ENCODE peak calls at places on chromosome 14, in four cellular contexts. R is left ventricle myocardium inferior, X is colonic mucosa, F is astrocyte. U is an unnamed sample.

GRCh38 chr14:90005939-90006530 is 50.3 kb downstream of the TDP1 start:
- DNase-seq in R (no peak), X (no peak), F (no peak), U (no peak)

GRCh38 chr14:24335461-24336146 is 733 bp upstream of the ADCY4 start:
- DNase-seq in R (no peak), X (peak), F (no peak), U (no peak)

GRCh38 chr14:89351958-89352404 is 65.1 kb downstream of the FOXN3 start:
- DNase-seq in R (no peak), X (peak), F (no peak), U (no peak)

GRCh38 chr14:89369656-89370055 is 47.4 kb downstream of the FOXN3 start:
- DNase-seq in R (no peak), X (no peak), F (no peak), U (no peak)

GRCh38 chr14:82451675-82452074 is 918.0 kb upstream of the SEL1L start:
- DNase-seq in R (no peak), X (no peak), F (no peak), U (no peak)

GRCh38 chr14:51873221-51873893 is 12.9 kb downstream of the GNG2 start:
- DNase-seq in R (no peak), X (no peak), F (peak), U (peak)

GRCh38 chr14:95156765-95157194 is 549 bp downstream of the DICER1 start:
- DNase-seq in R (peak), X (no peak), F (peak), U (peak)

GRCh38 chr14:59688224-59689170 is 111.9 kb upstream of the CCDC175 start:
- DNase-seq in R (no peak), X (peak), F (peak), U (peak)

GRCh38 chr14:98194821-98195220 is 1077.2 kb downstream of the BCL11B start:
- DNase-seq in R (no peak), X (no peak), F (no peak), U (no peak)

GRCh38 chr14:44529026-44529425 is 21.9 kb upstream of the FSCB start:
- DNase-seq in R (no peak), X (no peak), F (peak), U (no peak)

GRCh38 chr14:95014036-95014435 is 143.3 kb downstream of the DICER1 start:
- DNase-seq in R (no peak), X (no peak), F (no peak), U (no peak)

GRCh38 chr14:55610717-55611370 is 30.8 kb downstream of the KTN1 start:
- DNase-seq in R (no peak), X (no peak), F (no peak), U (no peak)

GRCh38 chr14:75515631-75515999 is 6.7 kb upstream of the BATF start:
- DNase-seq in R (no peak), X (no peak), F (no peak), U (no peak)

GRCh38 chr14:68576496-68577244 is 216.2 kb downstream of the ZFP36L1 start:
- DNase-seq in R (no peak), X (no peak), F (peak), U (peak)

GRCh38 chr14:76767681-76768055 is 6.4 kb downstream of the VASH1 start:
- DNase-seq in R (no peak), X (no peak), F (no peak), U (no peak)

GRCh38 chr14:99393059-99393655 is 87.5 kb downstream of the SETD3 start:
- DNase-seq in R (no peak), X (peak), F (no peak), U (peak)

GRCh38 chr14:105979446-105979845 is 453.1 kb downstream of the TMEM121 start:
- DNase-seq in R (no peak), X (no peak), F (no peak), U (no peak)

GRCh38 chr14:89244720-89245119 is 172.3 kb downstream of the FOXN3 start:
- DNase-seq in R (no peak), X (no peak), F (no peak), U (no peak)

GRCh38 chr14:100825691-100826331 is at the start of gene MEG3:
- DNase-seq in R (peak), X (no peak), F (peak), U (no peak)

GRCh38 chr14:55605793-55606192 is 25.8 kb downstream of the KTN1 start:
- DNase-seq in R (no peak), X (no peak), F (peak), U (no peak)

GRCh38 chr14:91315844-91316267 is 71.4 kb upstream of the GPR68 start:
- DNase-seq in R (no peak), X (no peak), F (no peak), U (no peak)

GRCh38 chr14:100822007-100822406 is 3.9 kb upstream of the MEG3 start:
- DNase-seq in R (no peak), X (no peak), F (no peak), U (no peak)

GRCh38 chr14:83170165-83170564 is 1636.5 kb upstream of the SEL1L start:
- DNase-seq in R (no peak), X (no peak), F (no peak), U (no peak)

GRCh38 chr14:80522936-80523335 is 311.6 kb upstream of the DIO2 start:
- DNase-seq in R (no peak), X (no peak), F (no peak), U (no peak)

GRCh38 chr14:75128596-75128990 is 1.7 kb upstream of the NEK9 start:
- DNase-seq in R (no peak), X (no peak), F (no peak), U (no peak)

GRCh38 chr14:53190938-53191337 is 37.8 kb upstream of the DDHD1 start:
- DNase-seq in R (no peak), X (no peak), F (peak), U (no peak)

GRCh38 chr14:90193925-90194324 is 62.4 kb upstream of the PSMC1 start:
- DNase-seq in R (no peak), X (peak), F (no peak), U (no peak)

GRCh38 chr14:84209021-84209420 is 1320.9 kb upstream of the FLRT2 start:
- DNase-seq in R (no peak), X (no peak), F (no peak), U (no peak)

GRCh38 chr14:80872645-80873044 is 68.9 kb downstream of the CEP128 start:
- DNase-seq in R (no peak), X (no peak), F (no peak), U (no peak)

GRCh38 chr14:68216957-68217356 is 397.4 kb downstream of the RAD51B start:
- DNase-seq in R (no peak), X (no peak), F (no peak), U (no peak)

GRCh38 chr14:75139185-75139584 is 12.3 kb upstream of the NEK9 start:
- DNase-seq in R (no peak), X (no peak), F (no peak), U (no peak)

GRCh38 chr14:101834387-101835165 is 73.1 kb downstream of the PPP2R5C start:
- DNase-seq in R (no peak), X (no peak), F (no peak), U (no peak)

GRCh38 chr14:56659361-56659760 is 79.8 kb downstream of the TMEM260 start:
- DNase-seq in R (no peak), X (no peak), F (no peak), U (no peak)

GRCh38 chr14:49766839-49767238 is 1.1 kb upstream of the KLHDC2 start:
- DNase-seq in R (no peak), X (peak), F (no peak), U (no peak)

GRCh38 chr14:50667491-50668007 is 557 bp downstream of the SAV1 start:
- DNase-seq in R (no peak), X (peak), F (no peak), U (no peak)

GRCh38 chr14:67409461-67409860 is 2.5 kb downstream of the PLEK2 start:
- DNase-seq in R (no peak), X (no peak), F (no peak), U (no peak)

GRCh38 chr14:56025191-56025590 is 93.0 kb upstream of the PELI2 start:
- DNase-seq in R (no peak), X (no peak), F (no peak), U (no peak)

GRCh38 chr14:97180304-97181200 is 383.4 kb downstream of the VRK1 start:
- DNase-seq in R (no peak), X (no peak), F (peak), U (peak)

GRCh38 chr14:97178781-97179180 is 381.6 kb downstream of the VRK1 start:
- DNase-seq in R (no peak), X (no peak), F (peak), U (no peak)

GRCh38 chr14:97179573-97179972 is 382.4 kb downstream of the VRK1 start:
- DNase-seq in R (no peak), X (no peak), F (no peak), U (no peak)

GRCh38 chr14:97177635-97178034 is 380.5 kb downstream of the VRK1 start:
- DNase-seq in R (no peak), X (no peak), F (no peak), U (no peak)

GRCh38 chr14:97177016-97177415 is 379.8 kb downstream of the VRK1 start:
- DNase-seq in R (no peak), X (no peak), F (no peak), U (peak)
- H3K27ac ChIP-seq in R (no peak), X (no peak), F (no peak), U (no peak)

GRCh38 chr14:93544212-93544611 is 113.5 kb downstream of the UNC79 start:
- DNase-seq in R (no peak), X (no peak), F (no peak), U (no peak)

GRCh38 chr14:93540235-93540634 is 109.5 kb downstream of the UNC79 start:
- DNase-seq in R (no peak), X (no peak), F (no peak), U (no peak)

GRCh38 chr14:93546642-93547041 is 115.9 kb downstream of the UNC79 start:
- DNase-seq in R (no peak), X (no peak), F (no peak), U (no peak)

GRCh38 chr14:93548102-93548843 is 117.5 kb downstream of the UNC79 start:
- DNase-seq in R (no peak), X (no peak), F (no peak), U (no peak)

GRCh38 chr14:93543766-93544165 is 113.0 kb downstream of the UNC79 start:
- DNase-seq in R (no peak), X (no peak), F (no peak), U (no peak)
- TF ChIP-seq CTCF in R (peak), X (peak), F (peak), U (peak)

GRCh38 chr14:61750708-61751474 is 11.3 kb upstream of the SNAPC1 start:
- DNase-seq in R (peak), X (peak), F (peak), U (peak)
- H3K27ac ChIP-seq in R (peak), X (peak), F (peak), U (peak)

DNA sequence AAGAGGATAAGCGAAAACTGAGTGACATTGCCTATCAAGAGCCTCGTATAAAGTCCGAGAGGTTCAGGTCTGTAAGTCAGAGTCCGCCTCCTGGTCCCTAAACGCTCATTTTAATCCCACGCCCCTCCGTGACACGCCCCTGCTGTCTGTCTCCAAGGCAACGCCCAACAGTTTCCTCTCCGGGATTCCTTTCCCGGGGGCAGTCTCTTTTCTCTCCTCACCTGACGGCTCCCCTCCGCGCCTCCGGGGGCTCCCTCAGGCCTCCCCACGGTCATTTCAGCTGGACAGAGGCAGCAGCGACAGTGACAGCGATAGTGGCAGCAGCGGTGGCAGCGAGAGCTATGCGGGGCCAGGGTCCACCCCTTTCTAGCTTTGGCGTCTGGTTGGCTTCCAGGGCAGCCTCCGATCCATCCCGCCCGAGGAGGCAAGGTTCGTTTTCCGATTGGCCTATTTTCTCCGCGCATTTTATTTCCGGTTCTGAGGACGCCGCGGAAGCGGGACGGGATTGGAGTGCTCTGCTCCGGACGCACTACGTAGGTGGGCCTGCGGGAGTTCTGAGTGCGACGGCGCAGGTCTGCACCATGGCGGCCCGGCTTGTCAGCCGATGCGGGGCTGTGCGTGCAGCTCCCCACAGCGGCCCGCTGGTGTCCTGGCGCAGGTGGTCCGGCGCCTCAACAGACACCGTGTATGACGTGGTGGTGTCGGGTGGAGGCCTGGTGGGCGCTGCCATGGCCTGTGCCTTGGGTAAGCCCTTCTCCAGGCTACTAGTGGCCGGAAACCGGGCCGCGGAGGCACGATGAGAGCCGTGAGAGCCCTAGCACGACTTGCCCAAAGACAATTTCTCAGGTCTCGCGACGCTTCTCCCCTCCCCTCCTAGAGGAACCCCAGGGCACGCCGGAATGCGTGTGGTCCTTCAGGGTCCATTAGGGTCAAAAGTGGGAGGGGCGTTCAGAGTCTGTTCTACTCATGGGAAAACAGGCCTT is at the start of the genes COQ6 and FAM161B:
- DNase-seq in R (peak), X (peak), F (peak), U (peak)
- TF ChIP-seq CTCF in R (peak), X (no peak), F (no peak), U (no peak)

GRCh38 chr14:104800600-104801283 is at the start of gene ZBTB42:
- DNase-seq in R (peak), X (peak), F (peak), U (peak)
- H3K27ac ChIP-seq in R (peak), X (peak), F (no peak), U (peak)

DNA sequence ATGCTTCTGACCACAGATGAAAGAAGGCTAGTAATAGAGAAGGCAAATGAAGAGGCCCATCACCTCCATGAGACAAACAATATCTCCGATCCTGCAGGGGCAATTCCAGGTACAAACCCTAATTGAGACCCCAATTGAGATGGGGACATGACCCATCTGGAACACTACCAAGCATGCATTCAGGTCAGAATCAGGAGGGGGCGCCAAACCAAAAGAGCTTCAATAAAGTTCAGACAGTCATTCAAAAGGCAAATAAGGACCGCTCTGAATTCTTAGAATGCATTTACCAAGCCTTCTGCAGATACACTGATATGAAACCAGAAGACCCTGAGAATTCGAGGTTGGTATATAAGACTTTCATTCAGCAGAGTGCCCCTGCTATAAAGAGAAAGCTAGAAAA is 10.2 kb upstream of the EDDM3B start:
- DNase-seq in R (no peak), X (peak), F (no peak), U (no peak)
- TF ChIP-seq CTCF in R (peak), X (peak), F (no peak), U (no peak)

GRCh38 chr14:29805415-29806123 is 122.1 kb downstream of the PRKD1 start:
- DNase-seq in R (peak), X (no peak), F (peak), U (peak)
- H3K27ac ChIP-seq in R (no peak), X (no peak), F (no peak), U (no peak)

GRCh38 chr14:36313898-36314297 is 6.5 kb downstream of the MBIP start:
- DNase-seq in R (no peak), X (no peak), F (no peak), U (no peak)
- TF ChIP-seq CTCF in R (no peak), X (no peak), F (no peak), U (no peak)

GRCh38 chr14:103574707-103575285 is 12.0 kb downstream of the COA8 start:
- DNase-seq in R (no peak), X (no peak), F (no peak), U (no peak)

GRCh38 chr14:103578401-103579075 is 15.8 kb downstream of the COA8 start:
- DNase-seq in R (no peak), X (no peak), F (no peak), U (no peak)

GRCh38 chr14:103569436-103569835 is 6.7 kb downstream of the COA8 start:
- DNase-seq in R (no peak), X (no peak), F (no peak), U (no peak)

GRCh38 chr14:103576371-103577024 is 13.7 kb downstream of the COA8 start:
- DNase-seq in R (peak), X (peak), F (peak), U (peak)

GRCh38 chr14:103574104-103574503 is 11.3 kb downstream of the COA8 start:
- DNase-seq in R (no peak), X (no peak), F (no peak), U (no peak)
- H3K27ac ChIP-seq in R (peak), X (no peak), F (no peak), U (peak)

U was measured in RWPE1.